ENCODE peak calls at places on chromosomes 1 and 21, in nine cellular contexts. B is keratinocyte, R is GM23338, T is PC-9, J is tibial artery, I is heart left ventricle, Y is upper lobe of right lung, H is Peyer's patch, W is psoas muscle. U is an unnamed sample.

GRCh38 chr1:150352883-150353282 is 11.1 kb upstream of the RPRD2 start:
- DNase-seq in B (no peak), R (no peak), T (no peak), J (no peak), I (no peak), Y (no peak), H (no peak), W (no peak), U (no peak)

GRCh38 chr1:54986532-54986931 is 6.1 kb downstream of the TMEM61 start:
- DNase-seq in B (no peak), R (no peak), T (no peak), J (no peak), I (no peak), Y (no peak), H (no peak), W (no peak), U (no peak)

GRCh38 chr1:68178821-68179490 is 53.4 kb downstream of the WLS start:
- DNase-seq in B (no peak), R (no peak), T (no peak), J (no peak), I (no peak), Y (no peak), H (no peak), W (no peak), U (no peak)

GRCh38 chr21:34881894-34882371 is 167.2 kb downstream of the RUNX1 start:
- DNase-seq in B (peak; percentile 45), R (no peak), T (no peak), J (no peak), I (no peak), Y (no peak), H (no peak), W (no peak), U (no peak)

GRCh38 chr21:42638266-42638863 is 15.1 kb upstream of the PDE9A start:
- DNase-seq in B (no peak), R (no peak), T (no peak), J (no peak), I (no peak), Y (peak; percentile 35), H (peak; percentile 19), W (peak; percentile 38), U (peak; percentile 71)

GRCh38 chr21:35428489-35428888 is 379.4 kb upstream of the RUNX1 start:
- DNase-seq in B (no peak), R (peak; percentile 16), T (no peak), J (peak; percentile 67), I (peak; percentile 35), Y (peak; percentile 69), H (no peak), W (peak; percentile 55), U (no peak)

GRCh38 chr1:152487871-152488270 is 22.7 kb upstream of the LCE5A start:
- DNase-seq in B (no peak), R (no peak), T (no peak), J (no peak), I (no peak), Y (no peak), H (no peak), W (no peak), U (no peak)

GRCh38 chr1:224497714-224498573 is 63.3 kb upstream of the WDR26 start:
- DNase-seq in B (no peak), R (peak; percentile 81), T (peak; percentile 73), J (no peak), I (no peak), Y (no peak), H (no peak), W (no peak), U (no peak)

GRCh38 chr1:223748773-223749733 is 36.7 kb downstream of the CAPN2 start:
- DNase-seq in B (no peak), R (peak; percentile 66), T (peak; percentile 32), J (peak; percentile 83), I (peak; percentile 60), Y (peak; percentile 84), H (peak; percentile 81), W (peak; percentile 80), U (peak; percentile 87)

GRCh38 chr21:37372127-37372731 is 5.7 kb downstream of the DYRK1A start:
- DNase-seq in B (no peak), R (no peak), T (no peak), J (no peak), I (no peak), Y (no peak), H (no peak), W (no peak), U (no peak)

GRCh38 chr1:201758508-201759050 is 70.4 kb upstream of the IPO9 start:
- DNase-seq in B (no peak), R (no peak), T (no peak), J (no peak), I (no peak), Y (no peak), H (no peak), W (no peak), U (no peak)

GRCh38 chr21:46099476-46099875 is 1.6 kb downstream of the COL6A2 start:
- DNase-seq in B (no peak), R (peak; percentile 57), T (no peak), J (peak; percentile 75), I (peak; percentile 22), Y (peak; percentile 65), H (peak; percentile 60), W (peak; percentile 59), U (peak; percentile 69)

GRCh38 chr1:71521655-71522264 is 440.9 kb upstream of the ZRANB2 start:
- DNase-seq in B (no peak), R (peak; percentile 54), T (peak; percentile 14), J (no peak), I (peak; percentile 11), Y (peak; percentile 30), H (peak; percentile 48), W (no peak), U (no peak)

GRCh38 chr1:151165738-151166505 is at the start of the genes LYSMD1 and SCNM1:
- DNase-seq in B (peak; percentile 85), R (peak; percentile 99), T (peak; percentile 94), J (peak; percentile 99), I (peak; percentile 98), Y (peak; percentile 96), H (peak; percentile 96), W (peak; percentile 98), U (peak; percentile 98)

GRCh38 chr1:218480137-218480536 is 135.0 kb downstream of the TGFB2 start:
- DNase-seq in B (peak; percentile 77), R (no peak), T (no peak), J (no peak), I (peak; percentile 56), Y (no peak), H (no peak), W (no peak), U (no peak)

GRCh38 chr1:228344631-228345072 is 62.0 kb downstream of the TRIM11 start:
- DNase-seq in B (no peak), R (no peak), T (no peak), J (peak; percentile 43), I (peak; percentile 5), Y (no peak), H (peak; percentile 19), W (peak; percentile 67), U (peak; percentile 40)

GRCh38 chr1:113072757-113073456 is at the start of gene LRIG2:
- DNase-seq in B (peak; percentile 96), R (peak; percentile 100), T (peak; percentile 99), J (peak; percentile 99), I (peak; percentile 98), Y (peak; percentile 99), H (peak; percentile 99), W (peak; percentile 99), U (peak; percentile 99)

GRCh38 chr1:187624812-187625542 is 796.2 kb downstream of the PLA2G4A start:
- DNase-seq in B (no peak), R (peak; percentile 74), T (no peak), J (no peak), I (no peak), Y (no peak), H (no peak), W (no peak), U (no peak)

DNA sequence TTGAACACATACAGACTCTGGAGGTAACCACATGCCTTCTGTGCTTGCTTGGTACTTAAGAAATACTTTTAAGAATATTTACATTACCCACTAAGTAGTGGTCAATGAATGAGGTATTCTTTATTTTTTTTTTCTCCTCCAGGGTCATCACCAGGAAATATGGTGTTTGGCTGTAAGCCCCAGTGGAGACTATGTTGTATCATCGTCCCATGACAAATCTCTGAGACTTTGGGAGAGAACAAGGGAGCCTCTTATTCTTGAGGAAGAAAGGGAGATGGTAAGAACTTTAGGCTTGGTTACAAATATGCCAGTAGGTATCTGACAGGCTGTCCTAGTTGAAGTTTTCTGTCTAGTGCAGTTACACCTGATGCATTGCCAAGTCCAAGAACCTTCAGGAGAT is 22.8 kb downstream of the WDR3 start:
- DNase-seq in B (no peak), R (no peak), T (no peak), J (no peak), I (no peak), Y (no peak), H (no peak), W (no peak), U (no peak)
- H3K36me3 ChIP-seq in B (peaks cover 30% of the 10 kb centered on the region), R (peaks cover 76% of the 10 kb centered on the region), T (peaks cover 93% of the 10 kb centered on the region), J (peaks cover 86% of the 10 kb centered on the region), I (peaks cover 44% of the 10 kb centered on the region), Y (peaks cover 97% of the 10 kb centered on the region), H (no peaks in the 10 kb centered on the region), W (peaks cover 100% of the 10 kb centered on the region), U (peaks cover 34% of the 10 kb centered on the region)

GRCh38 chr1:15870421-15870820 is 22.9 kb downstream of the SPEN start:
- DNase-seq in B (no peak), R (no peak), T (no peak), J (no peak), I (no peak), Y (no peak), H (no peak), W (no peak), U (no peak)

GRCh38 chr1:15881961-15882360 is 34.5 kb downstream of the SPEN start:
- DNase-seq in B (no peak), R (no peak), T (no peak), J (no peak), I (no peak), Y (no peak), H (no peak), W (no peak), U (no peak)

GRCh38 chr1:15876357-15876756 is 28.9 kb downstream of the SPEN start:
- DNase-seq in B (no peak), R (peak; percentile 91), T (no peak), J (no peak), I (no peak), Y (no peak), H (no peak), W (no peak), U (no peak)
- TF ChIP-seq CTCF in B (no peak), R (peak; percentile 57), T (no peak), J (peak; percentile 5), I (no peak), Y (no peak), H (no peak), W (peak; percentile 30), U (peak; percentile 45)

DNA sequence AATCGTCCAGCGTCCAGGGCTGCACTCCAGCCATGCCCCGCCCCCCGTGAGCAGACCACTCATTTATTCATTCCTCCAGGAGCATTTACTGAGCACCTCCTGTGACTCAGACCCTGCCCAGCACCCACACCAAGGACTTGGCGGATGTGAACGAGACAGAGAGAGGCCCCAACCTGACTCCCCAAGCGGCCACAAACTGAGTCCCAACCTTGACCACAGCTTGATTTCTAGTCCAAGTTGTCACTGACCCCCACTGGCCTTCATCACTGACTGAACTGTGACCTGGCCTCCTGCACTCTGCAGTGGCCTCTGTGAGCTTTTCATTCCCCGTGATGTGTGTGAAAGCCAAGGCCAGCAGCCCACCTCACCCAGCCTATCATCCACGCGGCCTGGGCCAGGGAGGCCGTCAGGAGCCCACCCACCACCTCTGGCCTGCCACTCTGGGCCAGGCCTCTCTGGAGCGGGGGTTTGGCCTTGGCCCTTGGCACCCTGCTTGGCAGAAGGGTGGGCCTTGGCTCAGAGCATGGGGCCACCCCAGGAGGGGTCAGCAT is 19.3 kb upstream of the RUNX3 start:
- DNase-seq in B (no peak), R (no peak), T (peak; percentile 46), J (no peak), I (no peak), Y (no peak), H (no peak), W (no peak), U (no peak)
- H3K27ac ChIP-seq in B (no peak overlapping the region), R (no peak overlapping the region), T (no peak overlapping the region), J (no peak overlapping the region), I (no peak overlapping the region), Y (no peak overlapping the region), H (peak overlapping the region; percentile 49), W (no peak overlapping the region), U (no peak overlapping the region)

GRCh38 chr1:13817906-13818305 is 117.9 kb downstream of the PRDM2 start:
- DNase-seq in B (no peak), R (no peak), T (no peak), J (peak; percentile 42), I (no peak), Y (no peak), H (no peak), W (no peak), U (no peak)
- H3K36me3 ChIP-seq in B (no peaks in the 10 kb centered on the region), R (no peaks in the 10 kb centered on the region), T (no peaks in the 10 kb centered on the region), J (peaks cover 59% of the 10 kb centered on the region), I (peaks cover 2% of the 10 kb centered on the region), Y (peaks cover 22% of the 10 kb centered on the region), H (no peaks in the 10 kb centered on the region), W (peaks cover 45% of the 10 kb centered on the region), U (peaks cover 2% of the 10 kb centered on the region)

U was measured in kidney.